ENCODE peak calls at places on chromosomes 16 and 17, in nine cellular contexts. D is pancreas; W is activated CD8-positive, alpha-beta T cell treated with anti-CD3 and anti-CD28 coated beads for 36 hours; V is stimulated activated naive CD8-positive, alpha-beta T cell treated with anti-CD3 and anti-CD28 coated beads, Interleukin-15, Interleukin-2, amounts not matched to agents 100 U/mL and 50 U/mL, for 24 hours; Q is sciatic nerve; J is Panc1; C is foreskin keratinocyte; G is mucosa of descending colon; K is upper lobe of left lung. B is an unnamed sample.

GRCh38 chr16:22933173-22933572 is 119.2 kb downstream of the HS3ST2 start:
- ATAC-seq in C (no peak), D (no peak), W (no peak), Q (no peak), J (no peak), V (no peak), G (no peak), K (no peak), B (no peak)

GRCh38 chr17:47700471-47701449 is 6.8 kb downstream of the TBKBP1 start:
- ATAC-seq in C (no peak), Q (no peak), K (no peak), V (peak), G (no peak), W (peak), J (no peak), D (no peak), B (peak)

GRCh38 chr17:19744922-19745757 is 3.0 kb downstream of the ALDH3A1 start:
- ATAC-seq in V (peak), W (peak), J (peak), D (peak), G (peak), K (peak), Q (peak), C (peak), B (peak)

GRCh38 chr17:75238684-75239191 is 22.7 kb downstream of the GGA3 start:
- ATAC-seq in W (peak), D (peak), C (peak), K (peak), G (peak), J (peak), Q (peak), V (peak), B (peak)

GRCh38 chr17:8552582-8553320 is 77.8 kb downstream of the MYH10 start:
- ATAC-seq in K (no peak), C (peak), J (no peak), G (no peak), W (no peak), D (no peak), Q (no peak), V (no peak), B (no peak)

GRCh38 chr17:74199306-74200092 is 4.0 kb upstream of the RPL38 start:
- ATAC-seq in G (peak), Q (peak), V (peak), W (peak), J (peak), K (peak), C (peak), D (peak), B (peak)

GRCh38 chr17:27563532-27563931 is 67.5 kb upstream of the LGALS9 start:
- ATAC-seq in Q (no peak), W (peak), J (no peak), G (no peak), D (no peak), C (no peak), K (no peak), V (no peak), B (no peak)

GRCh38 chr17:56630202-56630601 is 36.7 kb downstream of the NOG start:
- ATAC-seq in K (no peak), J (no peak), C (no peak), G (no peak), Q (no peak), D (no peak), V (no peak), W (no peak), B (no peak)

GRCh38 chr17:1629647-1630310 is 1.1 kb upstream of the SLC43A2 start:
- ATAC-seq in D (peak), G (peak), V (peak), K (peak), C (peak), Q (peak), J (peak), W (peak), B (peak)

GRCh38 chr16:82302007-82302733 is 132.1 kb upstream of the MPHOSPH6 start:
- ATAC-seq in K (peak), D (peak), V (no peak), G (no peak), W (no peak), C (no peak), J (no peak), Q (no peak), B (no peak)

GRCh38 chr16:83946781-83947566 is 6.1 kb upstream of the OSGIN1 start:
- ATAC-seq in G (no peak), Q (no peak), C (no peak), D (no peak), V (no peak), K (no peak), J (no peak), W (no peak), B (no peak)

GRCh38 chr17:55283256-55283965 is 18.7 kb downstream of the HLF start:
- ATAC-seq in W (no peak), G (no peak), Q (no peak), K (no peak), J (no peak), D (no peak), V (no peak), C (no peak), B (no peak)

GRCh38 chr17:79042421-79043190 is 18.6 kb downstream of the C1QTNF1 start:
- ATAC-seq in G (peak), W (peak), C (peak), V (no peak), J (peak), K (no peak), Q (no peak), D (peak), B (peak)

GRCh38 chr16:66416981-66417700 is 10.0 kb upstream of the BEAN1 start:
- ATAC-seq in Q (no peak), D (no peak), V (no peak), C (peak), K (no peak), G (peak), W (no peak), J (no peak), B (no peak)

GRCh38 chr16:81350306-81350615 is 35.5 kb downstream of the GAN start:
- ATAC-seq in C (no peak), J (no peak), Q (no peak), K (no peak), W (no peak), G (no peak), D (no peak), V (no peak), B (no peak)

GRCh38 chr16:67396159-67396774 is 3.0 kb upstream of the TPPP3 start:
- ATAC-seq in J (no peak), W (no peak), G (peak), V (no peak), K (peak), D (peak), C (peak), Q (peak), B (no peak)

GRCh38 chr16:89084411-89084810 is 9.2 kb upstream of the ACSF3 start:
- ATAC-seq in V (no peak), G (peak), D (peak), J (no peak), K (no peak), Q (no peak), W (no peak), C (no peak), B (no peak)

GRCh38 chr17:82196273-82196672 is 16.4 kb downstream of the CCDC57 start:
- ATAC-seq in C (no peak), Q (no peak), D (no peak), W (no peak), G (no peak), V (no peak), J (no peak), K (no peak), B (no peak)

GRCh38 chr17:36884495-36885160 is 52.6 kb upstream of the LHX1 start:
- ATAC-seq in C (no peak), W (no peak), Q (no peak), K (no peak), D (no peak), V (no peak), G (no peak), J (no peak), B (no peak)

GRCh38 chr17:32931686-32932085 is 3.7 kb downstream of the TMEM98 start:
- ATAC-seq in C (peak), V (no peak), W (no peak), Q (no peak), K (no peak), D (no peak), J (no peak), G (no peak), B (no peak)

GRCh38 chr16:81752876-81753227 is 26.2 kb upstream of the PLCG2 start:
- ATAC-seq in G (peak), C (no peak), J (no peak), Q (no peak), W (no peak), V (no peak), K (peak), D (no peak), B (no peak)

GRCh38 chr17:82120148-82120547 is 22.1 kb upstream of the FASN start:
- ATAC-seq in J (peak), V (peak), W (peak), K (no peak), C (no peak), G (no peak), D (no peak), Q (no peak), B (peak)

GRCh38 chr17:63203652-63204051 is 237.6 kb downstream of the TANC2 start:
- ATAC-seq in C (no peak), D (no peak), Q (no peak), W (no peak), V (no peak), J (no peak), K (no peak), G (no peak), B (no peak)

GRCh38 chr17:82014432-82014831 is 8.2 kb downstream of the CENPX start:
- ATAC-seq in W (no peak), K (peak), Q (no peak), G (peak), V (no peak), D (no peak), J (no peak), C (no peak), B (no peak)

GRCh38 chr16:20826039-20826566 is 19.8 kb downstream of the REXO5 start:
- ATAC-seq in V (no peak), K (no peak), G (no peak), J (no peak), W (no peak), Q (no peak), C (no peak), D (peak), B (no peak)

GRCh38 chr17:58306131-58306951 is 22.3 kb downstream of the TSPOAP1 start:
- ATAC-seq in K (no peak), C (no peak), Q (no peak), G (no peak), V (no peak), J (no peak), W (no peak), D (no peak), B (no peak)

GRCh38 chr17:47821031-47821423 is 567 bp downstream of the OSBPL7 start:
- ATAC-seq in K (no peak), Q (no peak), W (no peak), J (no peak), V (no peak), D (peak), G (peak), C (no peak), B (peak)

GRCh38 chr16:31128711-31129567 is 6.6 kb downstream of the PRSS8 start:
- ATAC-seq in C (no peak), K (peak), G (peak), D (peak), V (no peak), Q (peak), J (no peak), W (no peak), B (no peak)

GRCh38 chr17:31525801-31526549 is 134.5 kb downstream of the RAB11FIP4 start:
- ATAC-seq in V (no peak), D (peak), G (no peak), Q (no peak), J (peak), C (no peak), W (no peak), K (no peak), B (no peak)

GRCh38 chr17:15503731-15504130 is 36.3 kb upstream of the CDRT4 start:
- ATAC-seq in J (no peak), K (no peak), G (no peak), V (no peak), D (no peak), Q (no peak), C (no peak), W (no peak), B (no peak)

GRCh38 chr16:85378145-85379040 is 234.7 kb upstream of the GSE1 start:
- ATAC-seq in W (no peak), J (no peak), G (no peak), D (no peak), Q (no peak), C (no peak), V (no peak), K (no peak), B (no peak)